ENCODE peak calls at places on chromosomes 11 and 22, in eight cellular contexts. S is HCT116, B is GM23248, A is epithelial cell of esophagus, X is mesendoderm, N is Peyer's patch, Z is MG63, Q is ovary. J is an unnamed sample.

GRCh38 chr11:60866911-60867870 is at the start of gene ZP1:
- DNase-seq in S (no peak), B (no peak), A (peak; percentile 29), X (peak; percentile 23), N (peak; percentile 27), Z (no peak), Q (no peak), J (no peak)

GRCh38 chr22:35449829-35450689 is 50.1 kb downstream of the MCM5 start:
- DNase-seq in S (no peak), B (no peak), A (no peak), X (no peak), N (peak; percentile 31), Z (no peak), Q (no peak), J (no peak)

GRCh38 chr22:44828193-44828592 is 75.8 kb downstream of the ARHGAP8 start:
- DNase-seq in S (no peak), B (peak; percentile 30), A (no peak), X (peak; percentile 45), N (no peak), Z (no peak), Q (no peak), J (no peak)

GRCh38 chr22:38016182-38017078 is 32.1 kb upstream of the SOX10 start:
- DNase-seq in S (no peak), B (peak; percentile 38), A (peak; percentile 64), X (peak; percentile 38), N (no peak), Z (peak; percentile 39), Q (peak; percentile 75), J (no peak)

GRCh38 chr22:22513619-22514018 is 5.1 kb upstream of the ZNF280B start:
- DNase-seq in S (no peak), B (no peak), A (no peak), X (no peak), N (no peak), Z (no peak), Q (no peak), J (no peak)

GRCh38 chr11:36455658-36456111 is 54.4 kb downstream of the TRAF6 start:
- DNase-seq in S (no peak), B (peak; percentile 98), A (peak; percentile 88), X (peak; percentile 62), N (no peak), Z (peak; percentile 89), Q (peak; percentile 78), J (peak; percentile 100)

GRCh38 chr11:69285091-69285490 is 8.9 kb upstream of the MYEOV start:
- DNase-seq in S (no peak), B (no peak), A (no peak), X (no peak), N (no peak), Z (no peak), Q (no peak), J (no peak)

GRCh38 chr22:36736701-36737320 is 33.3 kb upstream of the CACNG2 start:
- DNase-seq in S (no peak), B (no peak), A (no peak), X (no peak), N (peak; percentile 27), Z (no peak), Q (no peak), J (no peak)

GRCh38 chr11:77159937-77160495 is 32.0 kb downstream of the MYO7A start:
- DNase-seq in S (no peak), B (no peak), A (no peak), X (no peak), N (no peak), Z (no peak), Q (no peak), J (no peak)

GRCh38 chr11:105579111-105579510 is 30.8 kb upstream of the GRIA4 start:
- DNase-seq in S (no peak), B (no peak), A (no peak), X (no peak), N (no peak), Z (no peak), Q (no peak), J (no peak)

GRCh38 chr11:2884424-2884815 is 1.2 kb downstream of the CDKN1C start:
- DNase-seq in S (no peak), B (peak; percentile 30), A (no peak), X (no peak), N (no peak), Z (peak; percentile 19), Q (peak; percentile 61), J (peak; percentile 43)

GRCh38 chr22:26558246-26558895 is 31.6 kb downstream of the TPST2 start:
- DNase-seq in S (no peak), B (peak; percentile 34), A (no peak), X (no peak), N (no peak), Z (peak; percentile 46), Q (no peak), J (no peak)

GRCh38 chr22:33361581-33361980 is 303.4 kb upstream of the SYN3 start:
- DNase-seq in S (no peak), B (peak; percentile 59), A (no peak), X (peak; percentile 80), N (no peak), Z (no peak), Q (no peak), J (peak; percentile 20)

GRCh38 chr22:37269930-37270678 is 12.2 kb upstream of the CYTH4 start:
- DNase-seq in S (no peak), B (no peak), A (no peak), X (no peak), N (no peak), Z (no peak), Q (no peak), J (no peak)

GRCh38 chr11:121435132-121435531 is 17.0 kb upstream of the SORL1 start:
- DNase-seq in S (no peak), B (no peak), A (no peak), X (no peak), N (no peak), Z (no peak), Q (no peak), J (no peak)

GRCh38 chr11:296206-296975 is 2.9 kb downstream of the IFITM5 start:
- DNase-seq in S (no peak), B (no peak), A (no peak), X (no peak), N (no peak), Z (no peak), Q (no peak), J (no peak)

GRCh38 chr22:17706451-17706900 is 67.8 kb downstream of the BID start:
- DNase-seq in S (peak; percentile 54), B (peak; percentile 95), A (peak; percentile 93), X (peak; percentile 78), N (no peak), Z (peak; percentile 81), Q (peak; percentile 18), J (peak; percentile 97)

GRCh38 chr22:17710023-17710422 is 64.2 kb downstream of the BID start:
- DNase-seq in S (no peak), B (no peak), A (no peak), X (no peak), N (no peak), Z (no peak), Q (no peak), J (no peak)

GRCh38 chr22:17705565-17706450 is 67.3 kb downstream of the BCL2L13 start:
- DNase-seq in S (no peak), B (no peak), A (peak; percentile 54), X (no peak), N (no peak), Z (no peak), Q (no peak), J (no peak)

GRCh38 chr22:17706947-17707346 is 67.3 kb downstream of the BID start:
- DNase-seq in S (no peak), B (peak; percentile 31), A (no peak), X (no peak), N (no peak), Z (no peak), Q (no peak), J (no peak)

GRCh38 chr22:17707526-17707925 is 66.7 kb downstream of the BID start:
- DNase-seq in S (no peak), B (peak; percentile 72), A (no peak), X (no peak), N (no peak), Z (no peak), Q (no peak), J (peak; percentile 30)
- H3K4me3 ChIP-seq in S (no peak overlapping the region), B (peak overlapping the region; percentile 74), A (no peak overlapping the region), X (no peak overlapping the region), N (peak overlapping the region; percentile 30), Z (peak overlapping the region; percentile 26), Q (no peak overlapping the region), J (peak overlapping the region; percentile 48)

DNA sequence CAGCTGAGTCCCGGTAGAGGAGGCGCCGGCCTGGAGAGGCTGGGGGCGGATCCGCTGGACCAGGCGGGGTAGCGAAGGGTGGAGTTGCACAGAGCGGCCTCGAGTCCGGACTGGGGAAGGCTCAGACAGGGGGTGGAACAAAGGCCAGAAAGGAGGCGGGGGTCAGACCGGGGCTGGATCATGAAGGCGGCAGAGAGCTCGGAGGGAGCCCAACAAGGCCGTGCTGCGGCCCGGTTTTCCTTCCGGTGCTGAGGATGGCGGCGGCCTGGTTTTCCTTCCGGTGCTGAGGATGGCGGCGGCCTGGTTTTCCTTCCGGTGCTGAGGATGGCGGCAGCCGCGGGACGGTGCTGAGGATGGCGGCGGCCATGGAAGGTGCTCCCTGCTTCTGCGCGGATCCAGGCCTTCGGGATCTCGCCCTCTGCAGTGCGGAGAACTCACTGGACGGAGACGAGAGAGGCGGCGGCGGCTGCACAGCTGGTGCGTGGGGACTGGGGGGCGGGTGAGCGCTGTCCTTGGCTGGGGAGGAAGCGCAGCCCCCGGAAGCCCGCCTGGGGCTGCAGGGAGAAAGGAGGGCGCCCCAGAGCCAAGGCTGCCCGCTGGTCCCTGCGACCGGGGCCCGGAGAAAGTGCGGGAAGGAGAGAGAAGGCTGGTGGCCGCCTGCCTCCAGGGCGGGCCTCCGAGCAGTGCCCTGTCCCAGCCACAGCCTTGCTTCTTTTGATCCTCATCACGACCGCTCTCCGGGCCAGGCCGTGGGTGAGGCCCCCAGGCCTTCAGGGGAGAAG is 350.4 kb upstream of the B3GAT1 start:
- DNase-seq in S (no peak), B (no peak), A (no peak), X (no peak), N (no peak), Z (no peak), Q (no peak), J (peak; percentile 72)
- H3K4me3 ChIP-seq in S (no peak overlapping the region), B (no peak overlapping the region), A (no peak overlapping the region), X (no peak overlapping the region), N (peak overlapping the region; percentile 32), Z (no peak overlapping the region), Q (no peak overlapping the region), J (peak overlapping the region; percentile 61)

GRCh38 chr11:67301951-67302516 is 1.3 kb upstream of the SSH3 start:
- DNase-seq in S (no peak), B (peak; percentile 44), A (peak; percentile 88), X (peak; percentile 75), N (peak; percentile 78), Z (no peak), Q (peak; percentile 36), J (peak; percentile 47)
- H3K4me3 ChIP-seq in S (peak overlapping the region; percentile 91), B (no peak overlapping the region), A (peak overlapping the region; percentile 66), X (no peak overlapping the region), N (peak overlapping the region; percentile 91), Z (no peak overlapping the region), Q (no peak overlapping the region), J (no peak overlapping the region)

DNA sequence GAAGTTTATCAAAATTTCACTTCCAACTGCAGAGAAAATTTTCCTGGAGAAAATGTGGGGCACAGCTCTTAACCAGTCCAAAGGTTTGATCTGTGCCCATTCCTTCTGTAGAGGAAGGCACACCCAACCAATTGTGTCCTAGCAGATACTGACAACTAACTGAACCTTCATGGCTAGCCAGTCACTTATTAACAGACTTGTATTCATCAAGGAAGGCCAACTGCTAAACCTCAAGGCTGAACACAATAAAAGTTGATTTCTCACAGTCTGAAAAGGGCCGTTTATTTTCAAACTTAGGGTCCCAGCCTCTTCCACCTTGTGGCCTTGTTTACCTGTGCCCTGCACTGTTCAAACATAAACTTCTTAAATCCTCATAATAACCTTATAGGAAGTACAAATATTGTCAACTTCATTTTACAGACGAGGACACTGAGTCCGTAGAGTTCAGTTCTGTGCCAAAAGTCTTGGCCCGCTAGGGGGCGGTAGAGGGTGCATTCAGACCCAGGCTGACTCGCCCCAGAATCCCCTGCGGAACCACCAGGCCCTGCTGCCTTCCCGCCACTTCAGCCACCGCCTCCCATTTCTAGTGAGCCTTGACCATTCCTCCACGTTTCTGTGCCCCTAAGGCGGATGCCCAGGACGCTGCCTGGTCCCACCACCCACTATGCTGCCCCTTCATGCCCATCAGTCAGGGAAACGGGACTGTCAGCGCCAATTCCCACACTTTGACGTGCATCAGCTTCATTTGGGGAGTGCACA is 19.3 kb downstream of the SYT13 start:
- DNase-seq in S (no peak), B (no peak), A (no peak), X (peak; percentile 63), N (peak; percentile 87), Z (no peak), Q (no peak), J (no peak)
- H3K4me3 ChIP-seq in S (no peak overlapping the region), B (no peak overlapping the region), A (no peak overlapping the region), X (no peak overlapping the region), N (peak overlapping the region; percentile 18), Z (no peak overlapping the region), Q (no peak overlapping the region), J (no peak overlapping the region)

J was measured in fibroblast of villous mesenchyme.